ENCODE peak calls at places on chromosomes 4 and X, in four cellular contexts. One of them, this sample, is unnamed.

GRCh38 chr4:40728341-40728740 is 21.4 kb upstream of the NSUN7 start:
- DNase-seq in K562: no peak
- DNase-seq in IMR-90: no peak
- DNase-seq in endothelial cell of umbilical vein: no peak
- DNase-seq in this sample: no peak

GRCh38 chrX:111467896-111468295 is 43.5 kb upstream of the SERTM2 start:
- DNase-seq in K562: no peak
- DNase-seq in IMR-90: no peak
- DNase-seq in endothelial cell of umbilical vein: no peak
- DNase-seq in this sample: no peak

GRCh38 chrX:136759968-136760367 is 20.8 kb downstream of the ARHGEF6 start:
- DNase-seq in K562: no peak
- DNase-seq in IMR-90: no peak
- DNase-seq in endothelial cell of umbilical vein: peak; percentile 6
- DNase-seq in this sample: no peak

GRCh38 chrX:10756365-10756915 is 136.1 kb upstream of the MID1 start:
- DNase-seq in K562: no peak
- DNase-seq in IMR-90: peak; percentile 92
- DNase-seq in endothelial cell of umbilical vein: peak; percentile 61
- DNase-seq in this sample: peak; percentile 53

GRCh38 chrX:55668084-55668483 is 44.9 kb downstream of the FOXR2 start:
- DNase-seq in K562: no peak
- DNase-seq in IMR-90: no peak
- DNase-seq in endothelial cell of umbilical vein: no peak
- DNase-seq in this sample: no peak

GRCh38 chr4:84914686-84915395 is 51.6 kb downstream of the WDFY3 start:
- DNase-seq in K562: no peak
- DNase-seq in IMR-90: no peak
- DNase-seq in endothelial cell of umbilical vein: no peak
- DNase-seq in this sample: no peak

GRCh38 chr4:7964890-7965662 is 25.4 kb upstream of the AFAP1 start:
- DNase-seq in K562: no peak
- DNase-seq in IMR-90: peak; percentile 71
- DNase-seq in endothelial cell of umbilical vein: peak; percentile 35
- DNase-seq in this sample: no peak

GRCh38 chrX:23980063-23980462 is 46.9 kb downstream of the KLHL15 start:
- DNase-seq in K562: no peak
- DNase-seq in IMR-90: peak; percentile 14
- DNase-seq in endothelial cell of umbilical vein: no peak
- DNase-seq in this sample: no peak

GRCh38 chrX:49191033-49191871 is 5.1 kb upstream of the PRICKLE3 start:
- DNase-seq in K562: peak; percentile 84
- DNase-seq in IMR-90: peak; percentile 100
- DNase-seq in endothelial cell of umbilical vein: peak; percentile 99
- DNase-seq in this sample: peak; percentile 98

GRCh38 chrX:21932277-21932996 is 8.1 kb upstream of the SMS start:
- DNase-seq in K562: no peak
- DNase-seq in IMR-90: peak; percentile 97
- DNase-seq in endothelial cell of umbilical vein: peak; percentile 89
- DNase-seq in this sample: no peak

GRCh38 chr4:158172558-158173258 is at the start of gene GASK1B:
- DNase-seq in K562: peak; percentile 14
- DNase-seq in IMR-90: peak; percentile 64
- DNase-seq in endothelial cell of umbilical vein: peak; percentile 91
- DNase-seq in this sample: no peak

GRCh38 chr4:125489952-125490690 is 175.4 kb downstream of the FAT4 start:
- DNase-seq in K562: no peak
- DNase-seq in IMR-90: no peak
- DNase-seq in endothelial cell of umbilical vein: no peak
- DNase-seq in this sample: no peak

GRCh38 chr4:126065016-126065415 is 750.3 kb downstream of the FAT4 start:
- DNase-seq in K562: no peak
- DNase-seq in IMR-90: no peak
- DNase-seq in endothelial cell of umbilical vein: no peak
- DNase-seq in this sample: no peak

GRCh38 chr4:150518559-150518958 is 63.4 kb upstream of the MAB21L2 start:
- DNase-seq in K562: no peak
- DNase-seq in IMR-90: peak; percentile 70
- DNase-seq in endothelial cell of umbilical vein: peak; percentile 63
- DNase-seq in this sample: no peak

GRCh38 chrX:37658352-37659030 is 27.1 kb upstream of the XK start:
- DNase-seq in K562: no peak
- DNase-seq in IMR-90: no peak
- DNase-seq in endothelial cell of umbilical vein: no peak
- DNase-seq in this sample: no peak

GRCh38 chrX:3169421-3169820 is 128.2 kb downstream of the ARSF start:
- DNase-seq in K562: no peak
- DNase-seq in IMR-90: no peak
- DNase-seq in endothelial cell of umbilical vein: no peak
- DNase-seq in this sample: no peak

GRCh38 chrX:39725928-39726619 is 371.7 kb downstream of the BCOR start:
- DNase-seq in K562: no peak
- DNase-seq in IMR-90: peak; percentile 80
- DNase-seq in endothelial cell of umbilical vein: peak; percentile 3
- DNase-seq in this sample: no peak

GRCh38 chrX:72576161-72576896 is 3.7 kb upstream of the HDAC8 start:
- DNase-seq in K562: no peak
- DNase-seq in IMR-90: peak; percentile 52
- DNase-seq in endothelial cell of umbilical vein: no peak
- DNase-seq in this sample: no peak

GRCh38 chrX:48793935-48794334 is 7.5 kb downstream of the GATA1 start:
- DNase-seq in K562: no peak
- DNase-seq in IMR-90: no peak
- DNase-seq in endothelial cell of umbilical vein: no peak
- DNase-seq in this sample: no peak

GRCh38 chrX:69510137-69510715 is 6.1 kb downstream of the NALF2 start:
- DNase-seq in K562: no peak
- DNase-seq in IMR-90: no peak
- DNase-seq in endothelial cell of umbilical vein: no peak
- DNase-seq in this sample: no peak

GRCh38 chrX:111447298-111447697 is 35.3 kb upstream of the DCX start:
- DNase-seq in K562: peak; percentile 10
- DNase-seq in IMR-90: no peak
- DNase-seq in endothelial cell of umbilical vein: no peak
- DNase-seq in this sample: no peak

DNA sequence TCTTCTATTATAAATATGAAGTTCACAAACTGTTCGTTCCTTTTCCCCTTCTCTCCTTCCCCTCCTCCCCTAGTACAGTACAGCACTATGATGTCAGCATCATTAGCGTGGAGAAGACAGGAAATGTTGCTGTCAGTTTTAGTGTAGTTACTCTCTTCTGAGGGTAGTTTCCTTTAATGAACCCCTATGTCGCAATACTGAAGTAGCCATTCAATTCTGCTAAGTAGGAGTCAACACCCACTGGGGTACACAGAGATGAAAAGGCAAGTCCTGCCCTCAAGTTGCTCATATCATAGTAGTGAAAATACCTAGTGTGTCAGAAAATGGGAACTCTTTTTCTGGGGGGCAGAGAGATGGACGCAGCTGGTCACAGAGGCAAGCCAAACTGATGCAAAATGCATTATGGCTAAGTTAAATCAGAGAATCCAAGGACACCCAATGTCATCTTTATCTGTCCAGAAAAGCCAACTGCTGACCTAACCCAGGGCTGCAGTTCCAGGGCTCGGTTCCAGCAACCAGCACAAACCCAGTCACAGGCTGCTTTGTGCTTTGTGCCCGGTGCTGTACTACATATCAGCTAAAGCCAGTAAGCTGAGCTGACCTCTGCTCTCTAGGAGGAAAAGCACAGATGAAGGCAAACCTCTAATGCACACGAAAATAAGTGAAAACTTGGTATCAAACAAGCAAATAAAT is 31.5 kb downstream of the GRIA3 start:
- DNase-seq in K562: no peak
- DNase-seq in IMR-90: no peak
- DNase-seq in endothelial cell of umbilical vein: no peak
- DNase-seq in this sample: no peak
- H3K9me1 ChIP-seq in K562: no peaks in the 10 kb centered on the region
- H3K9me1 ChIP-seq in IMR-90: no peaks in the 10 kb centered on the region
- H3K9me1 ChIP-seq in endothelial cell of umbilical vein: no peaks in the 10 kb centered on the region
- H3K9me1 ChIP-seq in this sample: no peaks in the 10 kb centered on the region

GRCh38 chr4:769511-769910 is 56.4 kb downstream of the CPLX1 start:
- DNase-seq in K562: no peak
- DNase-seq in IMR-90: no peak
- DNase-seq in endothelial cell of umbilical vein: no peak
- DNase-seq in this sample: no peak
- H3K9me1 ChIP-seq in K562: no peaks in the 10 kb centered on the region
- H3K9me1 ChIP-seq in IMR-90: peaks cover 14% of the 10 kb centered on the region
- H3K9me1 ChIP-seq in endothelial cell of umbilical vein: no peaks in the 10 kb centered on the region
- H3K9me1 ChIP-seq in this sample: no peaks in the 10 kb centered on the region

GRCh38 chr4:86980230-86980629 is 45.4 kb downstream of the AFF1 start:
- DNase-seq in K562: no peak
- DNase-seq in IMR-90: no peak
- DNase-seq in endothelial cell of umbilical vein: no peak
- DNase-seq in this sample: no peak
- H3K9me1 ChIP-seq in K562: no peaks in the 10 kb centered on the region
- H3K9me1 ChIP-seq in IMR-90: no peaks in the 10 kb centered on the region
- H3K9me1 ChIP-seq in endothelial cell of umbilical vein: no peaks in the 10 kb centered on the region
- H3K9me1 ChIP-seq in this sample: peaks cover 3% of the 10 kb centered on the region

GRCh38 chrX:94455782-94456181 is 781.8 kb downstream of the FAM133A start:
- DNase-seq in K562: no peak
- DNase-seq in IMR-90: no peak
- DNase-seq in endothelial cell of umbilical vein: no peak
- DNase-seq in this sample: no peak
- H3K9me1 ChIP-seq in K562: no peaks in the 10 kb centered on the region
- H3K9me1 ChIP-seq in IMR-90: no peaks in the 10 kb centered on the region
- H3K9me1 ChIP-seq in endothelial cell of umbilical vein: no peaks in the 10 kb centered on the region
- H3K9me1 ChIP-seq in this sample: no peaks in the 10 kb centered on the region

GRCh38 chrX:102546818-102547493 is 30.4 kb upstream of the TMSB15A start:
- DNase-seq in K562: no peak
- DNase-seq in IMR-90: no peak
- DNase-seq in endothelial cell of umbilical vein: no peak
- DNase-seq in this sample: no peak
- H3K9me1 ChIP-seq in K562: no peaks in the 10 kb centered on the region
- H3K9me1 ChIP-seq in IMR-90: no peaks in the 10 kb centered on the region
- H3K9me1 ChIP-seq in endothelial cell of umbilical vein: no peaks in the 10 kb centered on the region
- H3K9me1 ChIP-seq in this sample: no peaks in the 10 kb centered on the region

DNA sequence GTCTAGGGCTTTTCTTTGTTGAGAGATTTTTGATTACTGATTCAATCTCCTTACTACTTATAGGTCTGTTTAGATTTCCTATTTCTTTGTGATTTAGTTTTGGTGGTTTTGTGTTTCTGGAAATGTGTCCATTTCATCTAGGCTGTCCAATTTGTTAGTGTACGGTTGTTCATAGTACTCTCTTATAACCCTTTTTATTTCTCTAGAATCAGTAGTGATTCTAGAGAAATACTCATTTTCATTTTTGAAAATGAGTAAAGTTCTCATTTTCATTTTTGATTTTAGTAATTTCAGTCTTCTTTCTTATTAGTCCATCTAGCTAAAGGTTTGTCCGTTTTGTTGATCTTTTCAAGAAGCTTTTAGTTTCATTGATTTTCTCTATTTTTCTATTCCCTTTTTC is 7.5 kb downstream of the IL13RA1 start:
- DNase-seq in K562: no peak
- DNase-seq in IMR-90: no peak
- DNase-seq in endothelial cell of umbilical vein: no peak
- DNase-seq in this sample: no peak
- H3K9me1 ChIP-seq in K562: no peaks in the 10 kb centered on the region
- H3K9me1 ChIP-seq in IMR-90: peaks cover 3% of the 10 kb centered on the region
- H3K9me1 ChIP-seq in endothelial cell of umbilical vein: no peaks in the 10 kb centered on the region
- H3K9me1 ChIP-seq in this sample: no peaks in the 10 kb centered on the region

DNA sequence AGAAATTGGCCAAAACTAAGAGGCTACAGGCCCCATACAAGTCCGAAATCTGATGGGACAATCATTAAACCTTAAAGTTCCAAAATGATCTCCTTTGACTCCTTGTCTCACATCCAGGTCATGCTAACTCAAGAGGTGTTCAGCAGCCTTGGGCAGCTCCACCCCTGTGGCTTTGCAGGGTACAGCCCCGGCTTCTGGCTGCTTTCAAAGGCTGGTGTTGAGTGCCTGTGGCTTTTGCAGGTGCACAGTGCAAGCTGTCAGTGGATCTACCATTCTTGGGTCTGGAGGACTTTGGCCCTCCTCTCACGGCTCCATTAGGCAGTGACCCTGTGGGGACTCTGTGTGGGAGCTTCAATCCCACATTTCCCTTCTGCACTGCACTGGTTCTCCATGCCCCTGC is 329.1 kb upstream of the MAD2L1 start:
- DNase-seq in K562: no peak
- DNase-seq in IMR-90: no peak
- DNase-seq in endothelial cell of umbilical vein: no peak
- DNase-seq in this sample: no peak
- H3K9me1 ChIP-seq in K562: no peaks in the 10 kb centered on the region
- H3K9me1 ChIP-seq in IMR-90: no peaks in the 10 kb centered on the region
- H3K9me1 ChIP-seq in endothelial cell of umbilical vein: no peaks in the 10 kb centered on the region
- H3K9me1 ChIP-seq in this sample: no peaks in the 10 kb centered on the region

DNA sequence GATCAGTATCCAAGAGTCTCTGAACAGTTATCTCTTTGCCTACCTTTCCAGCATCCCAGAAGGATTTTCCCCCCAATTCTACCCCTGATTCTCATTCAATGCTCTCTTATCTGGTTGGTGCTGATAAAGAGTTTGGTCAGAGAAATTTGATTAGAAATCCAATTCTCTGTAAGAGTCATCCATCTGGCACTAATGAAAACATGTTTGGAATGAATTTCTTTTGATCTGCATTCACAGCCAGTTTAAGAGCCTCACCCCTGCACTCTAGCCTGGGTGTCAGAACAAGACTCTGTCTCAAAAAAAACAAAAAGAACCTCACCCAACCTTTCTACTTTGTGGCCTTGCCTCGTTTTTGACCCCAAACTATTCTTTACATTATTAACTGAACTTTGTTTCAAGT is 122.1 kb downstream of the MANBA start:
- DNase-seq in K562: no peak
- DNase-seq in IMR-90: no peak
- DNase-seq in endothelial cell of umbilical vein: no peak
- DNase-seq in this sample: no peak
- H3K9me1 ChIP-seq in K562: no peaks in the 10 kb centered on the region
- H3K9me1 ChIP-seq in IMR-90: peaks cover 5% of the 10 kb centered on the region
- H3K9me1 ChIP-seq in endothelial cell of umbilical vein: no peaks in the 10 kb centered on the region
- H3K9me1 ChIP-seq in this sample: no peaks in the 10 kb centered on the region

GRCh38 chr4:181967401-181967800 is 275.8 kb upstream of the TENM3 start:
- DNase-seq in K562: no peak
- DNase-seq in IMR-90: no peak
- DNase-seq in endothelial cell of umbilical vein: no peak
- DNase-seq in this sample: no peak
- H3K9me1 ChIP-seq in K562: no peaks in the 10 kb centered on the region
- H3K9me1 ChIP-seq in IMR-90: peaks cover 7% of the 10 kb centered on the region
- H3K9me1 ChIP-seq in endothelial cell of umbilical vein: no peaks in the 10 kb centered on the region
- H3K9me1 ChIP-seq in this sample: no peaks in the 10 kb centered on the region

This sample was measured in keratinocyte.